ENCODE peak calls at places on chromosomes 2 and 18, in eight cellular contexts. E is HepG2, G is sigmoid colon, J is heart left ventricle, Y is upper lobe of left lung, V is right lobe of liver, U is stomach, D is Peyer's patch. T is an unnamed sample.

GRCh38 chr2:133504566-133505505 is 63.4 kb downstream of the NCKAP5 start:
- DNase-seq in E (no peak), G (no peak), J (peak; percentile 66), Y (peak; percentile 11), V (peak; percentile 52), U (peak; percentile 68), D (no peak), T (peak; percentile 58)

GRCh38 chr2:110748489-110748867 is 16.1 kb downstream of the ACOXL start:
- DNase-seq in E (no peak), G (no peak), J (no peak), Y (no peak), V (no peak), U (peak; percentile 42), D (peak; percentile 73), T (no peak)

GRCh38 chr2:27184115-27184514 is 27.7 kb upstream of the ATRAID start:
- DNase-seq in E (peak; percentile 43), G (no peak), J (no peak), Y (no peak), V (peak; percentile 39), U (no peak), D (peak; percentile 56), T (no peak)

GRCh38 chr18:39960545-39960944 is 1994.5 kb upstream of the PIK3C3 start:
- DNase-seq in E (no peak), G (no peak), J (no peak), Y (no peak), V (no peak), U (no peak), D (no peak), T (no peak)

GRCh38 chr2:42979870-42980763 is 187.7 kb upstream of the HAAO start:
- DNase-seq in E (no peak), G (peak; percentile 58), J (no peak), Y (no peak), V (no peak), U (no peak), D (peak; percentile 70), T (no peak)

GRCh38 chr2:177572236-177572671 is 179.7 kb downstream of the AGPS start:
- DNase-seq in E (peak; percentile 80), G (no peak), J (no peak), Y (no peak), V (no peak), U (no peak), D (no peak), T (no peak)

GRCh38 chr2:68669651-68670050 is 26.3 kb downstream of the PROKR1 start:
- DNase-seq in E (no peak), G (no peak), J (no peak), Y (no peak), V (no peak), U (no peak), D (no peak), T (no peak)

GRCh38 chr2:205596581-205596980 is 85.7 kb upstream of the NRP2 start:
- DNase-seq in E (no peak), G (no peak), J (no peak), Y (no peak), V (no peak), U (no peak), D (no peak), T (no peak)

GRCh38 chr2:168545439-168546082 is 89.5 kb downstream of the CERS6 start:
- DNase-seq in E (no peak), G (no peak), J (no peak), Y (no peak), V (no peak), U (no peak), D (no peak), T (no peak)

GRCh38 chr2:62101886-62102285 is 94.0 kb upstream of the B3GNT2 start:
- DNase-seq in E (no peak), G (no peak), J (no peak), Y (no peak), V (no peak), U (no peak), D (no peak), T (no peak)

GRCh38 chr18:50401888-50402287 is 27.0 kb downstream of the SKA1 start:
- DNase-seq in E (peak; percentile 77), G (no peak), J (peak; percentile 72), Y (peak; percentile 83), V (peak; percentile 76), U (peak; percentile 76), D (peak; percentile 56), T (peak; percentile 94)

DNA sequence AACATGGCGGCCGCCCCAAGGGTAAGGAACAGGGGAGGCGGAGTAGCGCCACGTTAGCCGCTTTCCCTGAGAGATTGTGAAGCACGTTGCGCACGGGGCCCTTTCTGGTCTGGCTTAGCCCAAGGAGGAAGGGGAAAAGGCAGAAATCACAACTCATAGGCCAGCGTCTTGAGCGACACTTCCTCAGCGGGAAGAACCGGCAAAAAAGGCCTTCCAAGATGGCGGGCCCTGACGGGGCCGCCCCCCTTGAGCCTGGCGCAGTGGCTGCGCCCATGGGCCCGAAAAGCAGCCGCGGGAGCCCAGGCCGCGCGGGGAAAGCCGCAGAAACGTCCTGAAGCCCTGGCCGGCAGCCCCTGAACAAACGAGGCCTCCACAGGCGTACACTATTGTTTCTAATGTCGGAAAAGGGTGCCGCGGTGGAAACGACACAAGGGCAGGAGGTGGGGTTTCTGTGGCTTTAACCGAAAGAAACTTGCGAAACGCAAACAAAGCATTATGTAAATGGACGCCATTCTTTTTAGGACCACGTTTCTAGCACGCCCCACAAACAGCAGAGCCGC is 919 bp upstream of the PCBP1 start:
- DNase-seq in E (peak; percentile 96), G (peak; percentile 87), J (peak; percentile 88), Y (peak; percentile 92), V (peak; percentile 82), U (peak; percentile 68), D (peak; percentile 89), T (peak; percentile 68)
- H3K4me1 ChIP-seq in E (peaks cover 56% of the 10 kb centered on the region), G (no peaks in the 10 kb centered on the region), J (peaks cover 31% of the 10 kb centered on the region), Y (peaks cover 39% of the 10 kb centered on the region), V (no peaks in the 10 kb centered on the region), U (peaks cover 66% of the 10 kb centered on the region), D (peaks cover 51% of the 10 kb centered on the region), T (peaks cover 46% of the 10 kb centered on the region)

DNA sequence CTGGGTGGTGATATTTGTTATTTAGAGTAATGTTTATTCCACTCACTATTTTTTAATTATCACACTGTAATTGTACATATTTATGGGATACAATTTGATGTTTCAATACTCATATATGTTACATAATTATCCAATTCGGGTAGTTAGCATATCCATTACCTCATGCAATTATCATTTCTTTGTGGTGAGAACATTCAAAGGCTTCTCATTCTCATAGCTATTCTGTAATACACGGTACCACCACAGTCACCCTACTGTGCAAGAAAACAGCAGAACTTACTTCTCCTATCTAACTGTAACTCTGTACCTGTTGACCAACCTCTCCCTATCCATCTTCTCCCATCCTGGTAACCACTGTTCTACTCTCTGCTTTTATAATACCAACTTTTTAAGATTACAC is 4.6 kb downstream of the TBC1D8 start:
- DNase-seq in E (no peak), G (no peak), J (no peak), Y (no peak), V (no peak), U (no peak), D (no peak), T (no peak)
- H3K4me3 ChIP-seq in E (no peak overlapping the region), G (no peak overlapping the region), J (no peak overlapping the region), Y (no peak overlapping the region), V (no peak overlapping the region), U (no peak overlapping the region), D (no peak overlapping the region), T (no peak overlapping the region)

GRCh38 chr2:86485103-86485502 is 43.9 kb downstream of the KDM3A start:
- DNase-seq in E (no peak), G (no peak), J (no peak), Y (no peak), V (no peak), U (no peak), D (no peak), T (no peak)
- H3K36me3 ChIP-seq in E (peaks cover 98% of the 10 kb centered on the region), G (peaks cover 61% of the 10 kb centered on the region), J (peaks cover 31% of the 10 kb centered on the region), Y (peaks cover 100% of the 10 kb centered on the region), V (peaks cover 32% of the 10 kb centered on the region), U (peaks cover 100% of the 10 kb centered on the region), D (no peaks in the 10 kb centered on the region), T (peaks cover 26% of the 10 kb centered on the region)

GRCh38 chr2:174492963-174493431 is 6.2 kb upstream of the GPR155 start:
- DNase-seq in E (no peak), G (no peak), J (no peak), Y (no peak), V (no peak), U (no peak), D (peak; percentile 87), T (no peak)

GRCh38 chr2:174490032-174490431 is 3.2 kb upstream of the GPR155 start:
- DNase-seq in E (no peak), G (no peak), J (no peak), Y (no peak), V (no peak), U (no peak), D (no peak), T (no peak)

GRCh38 chr2:174493549-174494331 is 6.9 kb upstream of the GPR155 start:
- DNase-seq in E (no peak), G (no peak), J (no peak), Y (no peak), V (no peak), U (no peak), D (no peak), T (no peak)

GRCh38 chr2:174495365-174496012 is 8.7 kb upstream of the GPR155 start:
- DNase-seq in E (no peak), G (no peak), J (no peak), Y (no peak), V (no peak), U (no peak), D (no peak), T (no peak)

DNA sequence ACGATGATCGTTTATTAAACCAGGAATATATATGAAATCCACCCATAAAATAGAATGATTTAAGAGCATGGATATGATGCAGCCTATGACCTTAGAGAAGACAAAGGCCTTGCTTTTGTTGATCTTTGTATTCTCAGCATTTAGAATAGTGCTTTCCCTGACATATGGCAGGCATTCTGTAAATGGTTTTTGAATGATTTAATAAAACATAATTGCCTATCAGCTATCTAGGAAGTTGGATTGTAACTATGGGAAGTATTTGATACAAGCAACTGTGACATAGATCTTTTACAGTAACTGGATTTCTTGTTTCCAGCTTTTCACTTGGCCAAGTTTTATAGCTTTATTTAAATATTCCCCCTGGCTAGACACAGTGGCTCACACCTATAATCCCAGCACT is 5.1 kb upstream of the GPR155 start:
- DNase-seq in E (no peak), G (no peak), J (no peak), Y (no peak), V (no peak), U (no peak), D (no peak), T (no peak)
- H3K4me1 ChIP-seq in E (no peaks in the 10 kb centered on the region), G (no peaks in the 10 kb centered on the region), J (no peaks in the 10 kb centered on the region), Y (no peaks in the 10 kb centered on the region), V (no peaks in the 10 kb centered on the region), U (peaks cover 4% of the 10 kb centered on the region), D (no peaks in the 10 kb centered on the region), T (no peaks in the 10 kb centered on the region)

DNA sequence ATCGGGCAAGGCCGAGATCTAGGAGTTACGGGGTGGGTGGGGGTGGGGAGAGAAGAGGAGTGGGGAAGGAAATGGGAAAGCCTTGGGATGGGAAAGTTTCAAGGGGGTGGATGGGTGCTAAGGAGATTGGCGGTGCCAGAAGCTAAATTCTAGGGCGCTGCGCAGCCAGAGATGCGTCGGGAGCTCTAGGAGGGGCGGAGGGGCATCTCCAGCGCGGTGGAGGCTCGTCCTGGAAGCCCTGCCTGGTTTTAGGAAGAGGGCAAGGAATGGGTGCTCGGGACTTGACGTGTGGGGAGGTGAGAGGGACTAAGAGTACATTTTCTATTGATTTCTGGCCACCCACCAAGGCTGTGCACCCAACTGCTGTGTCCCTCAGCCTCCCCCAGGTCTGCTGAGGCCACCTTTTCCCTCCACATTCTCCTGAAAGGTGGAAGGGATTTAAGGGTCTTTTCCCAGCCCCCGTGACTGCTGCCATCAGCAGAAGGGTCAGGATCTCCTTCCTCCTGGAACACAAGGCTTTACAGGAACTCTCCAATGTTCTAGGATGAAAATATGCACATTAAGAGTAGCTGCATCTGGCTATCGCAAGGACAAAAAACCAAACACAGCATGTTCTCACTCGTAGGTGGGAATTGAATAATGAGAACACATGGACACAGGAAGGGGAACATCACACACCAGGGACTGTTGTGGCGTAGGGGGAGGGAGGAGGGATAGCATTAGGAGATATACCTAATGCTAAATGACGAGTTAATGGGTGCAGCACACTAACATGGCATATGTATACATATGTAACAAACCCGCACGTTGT is 1.4 kb downstream of the C2orf72 start:
- DNase-seq in E (no peak), G (no peak), J (no peak), Y (no peak), V (no peak), U (no peak), D (no peak), T (no peak)
- H3K4me3 ChIP-seq in E (peak overlapping the region; percentile 99), G (no peak overlapping the region), J (no peak overlapping the region), Y (peak overlapping the region; percentile 40), V (peak overlapping the region; percentile 84), U (peak overlapping the region; percentile 51), D (no peak overlapping the region), T (no peak overlapping the region)

T was measured in body of pancreas.